ENCODE peak calls at places on chromosomes 16 and 17, in ten cellular contexts. One of them, this sample, is unnamed.

GRCh38 chr17:31490019-31490383 is 98.5 kb downstream of the RAB11FIP4 start:
- DNase-seq in NCI-H82: no peak
- DNase-seq in stimulated activated CD8-positive, alpha-beta memory T cell treated with anti-CD3 and anti-CD28 coated beads, Interleukin-15, amount 100 ng/mL, for 1 hour: no peak
- DNase-seq in T-helper 2 cell: no peak
- DNase-seq in NCI-H510A treated with DMSO at 0.1 percent for 48 hours: no peak
- DNase-seq in foreskin fibroblast: no peak
- DNase-seq in CD8-positive, alpha-beta memory T cell: no peak
- DNase-seq in stimulated activated CD4-positive, alpha-beta T cell treated with anti-CD3 and anti-CD28 coated beads, Interleukin-12 subunit alpha, Interleukin-12 subunit beta, amount 100 ng/mL, for 48 hours: no peak
- DNase-seq in endodermal cell: no peak
- DNase-seq in NT2/D1: no peak
- DNase-seq in this sample: no peak

GRCh38 chr17:8326591-8327583 is 12.8 kb upstream of the ODF4 start:
- DNase-seq in NCI-H82: no peak
- DNase-seq in stimulated activated CD8-positive, alpha-beta memory T cell treated with anti-CD3 and anti-CD28 coated beads, Interleukin-15, amount 100 ng/mL, for 1 hour: no peak
- DNase-seq in T-helper 2 cell: peak; percentile 9
- DNase-seq in NCI-H510A treated with DMSO at 0.1 percent for 48 hours: no peak
- DNase-seq in foreskin fibroblast: peak; percentile 61
- DNase-seq in CD8-positive, alpha-beta memory T cell: peak; percentile 29
- DNase-seq in stimulated activated CD4-positive, alpha-beta T cell treated with anti-CD3 and anti-CD28 coated beads, Interleukin-12 subunit alpha, Interleukin-12 subunit beta, amount 100 ng/mL, for 48 hours: no peak
- DNase-seq in endodermal cell: peak; percentile 85
- DNase-seq in NT2/D1: no peak
- DNase-seq in this sample: peak; percentile 83

GRCh38 chr17:4823373-4824089 is 9.6 kb upstream of the MINK1 start:
- DNase-seq in NCI-H82: no peak
- DNase-seq in stimulated activated CD8-positive, alpha-beta memory T cell treated with anti-CD3 and anti-CD28 coated beads, Interleukin-15, amount 100 ng/mL, for 1 hour: no peak
- DNase-seq in T-helper 2 cell: no peak
- DNase-seq in NCI-H510A treated with DMSO at 0.1 percent for 48 hours: peak; percentile 23
- DNase-seq in foreskin fibroblast: no peak
- DNase-seq in CD8-positive, alpha-beta memory T cell: no peak
- DNase-seq in stimulated activated CD4-positive, alpha-beta T cell treated with anti-CD3 and anti-CD28 coated beads, Interleukin-12 subunit alpha, Interleukin-12 subunit beta, amount 100 ng/mL, for 48 hours: no peak
- DNase-seq in endodermal cell: no peak
- DNase-seq in NT2/D1: no peak
- DNase-seq in this sample: no peak

GRCh38 chr17:80471922-80472321 is 4.5 kb downstream of the NPTX1 start:
- DNase-seq in NCI-H82: no peak
- DNase-seq in stimulated activated CD8-positive, alpha-beta memory T cell treated with anti-CD3 and anti-CD28 coated beads, Interleukin-15, amount 100 ng/mL, for 1 hour: no peak
- DNase-seq in T-helper 2 cell: peak; percentile 37
- DNase-seq in NCI-H510A treated with DMSO at 0.1 percent for 48 hours: no peak
- DNase-seq in foreskin fibroblast: no peak
- DNase-seq in CD8-positive, alpha-beta memory T cell: no peak
- DNase-seq in stimulated activated CD4-positive, alpha-beta T cell treated with anti-CD3 and anti-CD28 coated beads, Interleukin-12 subunit alpha, Interleukin-12 subunit beta, amount 100 ng/mL, for 48 hours: no peak
- DNase-seq in endodermal cell: no peak
- DNase-seq in NT2/D1: no peak
- DNase-seq in this sample: no peak

GRCh38 chr17:40598021-40598927 is 33.0 kb upstream of the CCR7 start:
- DNase-seq in NCI-H82: no peak
- DNase-seq in stimulated activated CD8-positive, alpha-beta memory T cell treated with anti-CD3 and anti-CD28 coated beads, Interleukin-15, amount 100 ng/mL, for 1 hour: no peak
- DNase-seq in T-helper 2 cell: no peak
- DNase-seq in NCI-H510A treated with DMSO at 0.1 percent for 48 hours: no peak
- DNase-seq in foreskin fibroblast: no peak
- DNase-seq in CD8-positive, alpha-beta memory T cell: no peak
- DNase-seq in stimulated activated CD4-positive, alpha-beta T cell treated with anti-CD3 and anti-CD28 coated beads, Interleukin-12 subunit alpha, Interleukin-12 subunit beta, amount 100 ng/mL, for 48 hours: peak; percentile 80
- DNase-seq in endodermal cell: no peak
- DNase-seq in NT2/D1: no peak
- DNase-seq in this sample: peak; percentile 36

GRCh38 chr17:7282752-7283321 is 1.3 kb downstream of the SLC2A4 start:
- DNase-seq in NCI-H82: no peak
- DNase-seq in stimulated activated CD8-positive, alpha-beta memory T cell treated with anti-CD3 and anti-CD28 coated beads, Interleukin-15, amount 100 ng/mL, for 1 hour: no peak
- DNase-seq in T-helper 2 cell: no peak
- DNase-seq in NCI-H510A treated with DMSO at 0.1 percent for 48 hours: no peak
- DNase-seq in foreskin fibroblast: no peak
- DNase-seq in CD8-positive, alpha-beta memory T cell: no peak
- DNase-seq in stimulated activated CD4-positive, alpha-beta T cell treated with anti-CD3 and anti-CD28 coated beads, Interleukin-12 subunit alpha, Interleukin-12 subunit beta, amount 100 ng/mL, for 48 hours: no peak
- DNase-seq in endodermal cell: no peak
- DNase-seq in NT2/D1: no peak
- DNase-seq in this sample: no peak

GRCh38 chr16:9016824-9017223 is 53.1 kb upstream of the USP7 start:
- DNase-seq in NCI-H82: no peak
- DNase-seq in stimulated activated CD8-positive, alpha-beta memory T cell treated with anti-CD3 and anti-CD28 coated beads, Interleukin-15, amount 100 ng/mL, for 1 hour: no peak
- DNase-seq in T-helper 2 cell: no peak
- DNase-seq in NCI-H510A treated with DMSO at 0.1 percent for 48 hours: no peak
- DNase-seq in foreskin fibroblast: no peak
- DNase-seq in CD8-positive, alpha-beta memory T cell: no peak
- DNase-seq in stimulated activated CD4-positive, alpha-beta T cell treated with anti-CD3 and anti-CD28 coated beads, Interleukin-12 subunit alpha, Interleukin-12 subunit beta, amount 100 ng/mL, for 48 hours: no peak
- DNase-seq in endodermal cell: no peak
- DNase-seq in NT2/D1: no peak
- DNase-seq in this sample: no peak

GRCh38 chr16:55437627-55438026 is 41.4 kb upstream of the MMP2 start:
- DNase-seq in NCI-H82: no peak
- DNase-seq in stimulated activated CD8-positive, alpha-beta memory T cell treated with anti-CD3 and anti-CD28 coated beads, Interleukin-15, amount 100 ng/mL, for 1 hour: no peak
- DNase-seq in T-helper 2 cell: no peak
- DNase-seq in NCI-H510A treated with DMSO at 0.1 percent for 48 hours: no peak
- DNase-seq in foreskin fibroblast: peak; percentile 47
- DNase-seq in CD8-positive, alpha-beta memory T cell: no peak
- DNase-seq in stimulated activated CD4-positive, alpha-beta T cell treated with anti-CD3 and anti-CD28 coated beads, Interleukin-12 subunit alpha, Interleukin-12 subunit beta, amount 100 ng/mL, for 48 hours: no peak
- DNase-seq in endodermal cell: no peak
- DNase-seq in NT2/D1: no peak
- DNase-seq in this sample: peak; percentile 13

GRCh38 chr16:85197611-85198566 is 85.6 kb upstream of the CIBAR2 start:
- DNase-seq in NCI-H82: no peak
- DNase-seq in stimulated activated CD8-positive, alpha-beta memory T cell treated with anti-CD3 and anti-CD28 coated beads, Interleukin-15, amount 100 ng/mL, for 1 hour: no peak
- DNase-seq in T-helper 2 cell: no peak
- DNase-seq in NCI-H510A treated with DMSO at 0.1 percent for 48 hours: no peak
- DNase-seq in foreskin fibroblast: peak; percentile 61
- DNase-seq in CD8-positive, alpha-beta memory T cell: no peak
- DNase-seq in stimulated activated CD4-positive, alpha-beta T cell treated with anti-CD3 and anti-CD28 coated beads, Interleukin-12 subunit alpha, Interleukin-12 subunit beta, amount 100 ng/mL, for 48 hours: no peak
- DNase-seq in endodermal cell: no peak
- DNase-seq in NT2/D1: no peak
- DNase-seq in this sample: no peak

GRCh38 chr17:82830249-82830661 is 9.6 kb downstream of the ZNF750 start:
- DNase-seq in NCI-H82: peak; percentile 88
- DNase-seq in stimulated activated CD8-positive, alpha-beta memory T cell treated with anti-CD3 and anti-CD28 coated beads, Interleukin-15, amount 100 ng/mL, for 1 hour: no peak
- DNase-seq in T-helper 2 cell: no peak
- DNase-seq in NCI-H510A treated with DMSO at 0.1 percent for 48 hours: peak; percentile 80
- DNase-seq in foreskin fibroblast: no peak
- DNase-seq in CD8-positive, alpha-beta memory T cell: no peak
- DNase-seq in stimulated activated CD4-positive, alpha-beta T cell treated with anti-CD3 and anti-CD28 coated beads, Interleukin-12 subunit alpha, Interleukin-12 subunit beta, amount 100 ng/mL, for 48 hours: no peak
- DNase-seq in endodermal cell: no peak
- DNase-seq in NT2/D1: no peak
- DNase-seq in this sample: no peak

GRCh38 chr17:149231-149630 is 11.9 kb downstream of the SCGB1C2 start:
- DNase-seq in NCI-H82: no peak
- DNase-seq in stimulated activated CD8-positive, alpha-beta memory T cell treated with anti-CD3 and anti-CD28 coated beads, Interleukin-15, amount 100 ng/mL, for 1 hour: no peak
- DNase-seq in T-helper 2 cell: no peak
- DNase-seq in NCI-H510A treated with DMSO at 0.1 percent for 48 hours: no peak
- DNase-seq in foreskin fibroblast: no peak
- DNase-seq in CD8-positive, alpha-beta memory T cell: no peak
- DNase-seq in stimulated activated CD4-positive, alpha-beta T cell treated with anti-CD3 and anti-CD28 coated beads, Interleukin-12 subunit alpha, Interleukin-12 subunit beta, amount 100 ng/mL, for 48 hours: no peak
- DNase-seq in endodermal cell: no peak
- DNase-seq in NT2/D1: no peak
- DNase-seq in this sample: no peak

GRCh38 chr17:12584727-12585126 is 81.0 kb upstream of the MYOCD start:
- DNase-seq in NCI-H82: peak; percentile 7
- DNase-seq in stimulated activated CD8-positive, alpha-beta memory T cell treated with anti-CD3 and anti-CD28 coated beads, Interleukin-15, amount 100 ng/mL, for 1 hour: no peak
- DNase-seq in T-helper 2 cell: no peak
- DNase-seq in NCI-H510A treated with DMSO at 0.1 percent for 48 hours: no peak
- DNase-seq in foreskin fibroblast: no peak
- DNase-seq in CD8-positive, alpha-beta memory T cell: no peak
- DNase-seq in stimulated activated CD4-positive, alpha-beta T cell treated with anti-CD3 and anti-CD28 coated beads, Interleukin-12 subunit alpha, Interleukin-12 subunit beta, amount 100 ng/mL, for 48 hours: no peak
- DNase-seq in endodermal cell: no peak
- DNase-seq in NT2/D1: no peak
- DNase-seq in this sample: no peak

GRCh38 chr17:3794890-3795757 is 5.9 kb downstream of the ITGAE start:
- DNase-seq in NCI-H82: no peak
- DNase-seq in stimulated activated CD8-positive, alpha-beta memory T cell treated with anti-CD3 and anti-CD28 coated beads, Interleukin-15, amount 100 ng/mL, for 1 hour: no peak
- DNase-seq in T-helper 2 cell: peak; percentile 94
- DNase-seq in NCI-H510A treated with DMSO at 0.1 percent for 48 hours: no peak
- DNase-seq in foreskin fibroblast: peak; percentile 31
- DNase-seq in CD8-positive, alpha-beta memory T cell: peak; percentile 33
- DNase-seq in stimulated activated CD4-positive, alpha-beta T cell treated with anti-CD3 and anti-CD28 coated beads, Interleukin-12 subunit alpha, Interleukin-12 subunit beta, amount 100 ng/mL, for 48 hours: no peak
- DNase-seq in endodermal cell: peak; percentile 65
- DNase-seq in NT2/D1: no peak
- DNase-seq in this sample: peak; percentile 97

This sample was measured in islet precursor cell.